ENCODE peak calls at places on chromosome 7, in five cellular contexts. R is Panc1, H is GM12878, O is HepG2, U is HCT116. T is an unnamed sample.

GRCh38 chr7:45132708-45133320 is 21.3 kb upstream of the TBRG4 start:
- ATAC-seq in U (no peak), R (no peak), H (no peak), O (no peak), T (no peak)

GRCh38 chr7:30771859-30772429 is 727 bp downstream of the MINDY4 start:
- ATAC-seq in H (peak; percentile 65), O (peak; percentile 57), R (no peak), U (peak; percentile 7), T (no peak)

GRCh38 chr7:151244156-151244870 is 4.2 kb downstream of the SMARCD3 start:
- ATAC-seq in R (no peak), O (no peak), U (no peak), H (peak; percentile 69), T (no peak)

GRCh38 chr7:101179117-101179779 is 845 bp downstream of the NAT16 start:
- ATAC-seq in H (no peak), R (no peak), O (no peak), U (no peak), T (no peak)

GRCh38 chr7:141664450-141664849 is 37.5 kb downstream of the DENND11 start:
- ATAC-seq in U (no peak), H (no peak), R (no peak), O (peak; percentile 9), T (no peak)

GRCh38 chr7:50207682-50208255 is 96.7 kb upstream of the IKZF1 start:
- ATAC-seq in O (no peak), H (no peak), U (no peak), R (no peak), T (no peak)

GRCh38 chr7:122676466-122676865 is 22.5 kb downstream of the RNF133 start:
- ATAC-seq in H (no peak), R (no peak), O (no peak), U (no peak), T (no peak)

GRCh38 chr7:105245398-105246099 is 143.2 kb downstream of the SRPK2 start:
- ATAC-seq in H (no peak), R (no peak), U (no peak), O (peak; percentile 94), T (no peak)

GRCh38 chr7:116809636-116810266 is 52.6 kb upstream of the CAPZA2 start:
- ATAC-seq in U (peak; percentile 81), H (peak; percentile 92), R (peak; percentile 90), O (peak; percentile 58), T (peak; percentile 67)

GRCh38 chr7:103425177-103425576 is 20.8 kb downstream of the SLC26A5 start:
- ATAC-seq in H (no peak), U (peak; percentile 46), O (no peak), R (no peak), T (no peak)

GRCh38 chr7:6443372-6443941 is 4.3 kb downstream of the DAGLB start:
- ATAC-seq in R (peak; percentile 65), H (no peak), O (no peak), U (peak; percentile 71), T (no peak)

GRCh38 chr7:39650676-39651075 is 27.3 kb downstream of the RALA start:
- ATAC-seq in U (no peak), H (no peak), O (no peak), R (peak; percentile 34), T (peak; percentile 90)

GRCh38 chr7:35035511-35035921 is 1.8 kb downstream of the DPY19L1 start:
- ATAC-seq in U (no peak), R (no peak), H (peak; percentile 64), O (peak; percentile 9), T (no peak)

GRCh38 chr7:84838857-84839256 is 348.0 kb downstream of the SEMA3D start:
- ATAC-seq in R (peak; percentile 69), O (no peak), H (no peak), U (no peak), T (no peak)

GRCh38 chr7:48426331-48426965 is 255.2 kb downstream of the ABCA13 start:
- ATAC-seq in H (no peak), O (no peak), R (peak; percentile 51), U (no peak), T (no peak)

GRCh38 chr7:106386958-106387357 is 102.2 kb upstream of the NAMPT start:
- ATAC-seq in U (no peak), R (peak; percentile 17), H (no peak), O (no peak), T (no peak)

GRCh38 chr7:15932318-15932717 is 245.8 kb upstream of the MEOX2 start:
- ATAC-seq in R (no peak), H (no peak), U (no peak), O (no peak), T (no peak)

GRCh38 chr7:50531401-50531906 is 33.8 kb downstream of the DDC start:
- ATAC-seq in R (peak; percentile 44), O (no peak), H (no peak), U (peak; percentile 51), T (no peak)

GRCh38 chr7:5303061-5303460 is 20.3 kb downstream of the SLC29A4 start:
- ATAC-seq in R (peak; percentile 24), H (no peak), U (no peak), O (peak; percentile 32), T (peak; percentile 17)

DNA sequence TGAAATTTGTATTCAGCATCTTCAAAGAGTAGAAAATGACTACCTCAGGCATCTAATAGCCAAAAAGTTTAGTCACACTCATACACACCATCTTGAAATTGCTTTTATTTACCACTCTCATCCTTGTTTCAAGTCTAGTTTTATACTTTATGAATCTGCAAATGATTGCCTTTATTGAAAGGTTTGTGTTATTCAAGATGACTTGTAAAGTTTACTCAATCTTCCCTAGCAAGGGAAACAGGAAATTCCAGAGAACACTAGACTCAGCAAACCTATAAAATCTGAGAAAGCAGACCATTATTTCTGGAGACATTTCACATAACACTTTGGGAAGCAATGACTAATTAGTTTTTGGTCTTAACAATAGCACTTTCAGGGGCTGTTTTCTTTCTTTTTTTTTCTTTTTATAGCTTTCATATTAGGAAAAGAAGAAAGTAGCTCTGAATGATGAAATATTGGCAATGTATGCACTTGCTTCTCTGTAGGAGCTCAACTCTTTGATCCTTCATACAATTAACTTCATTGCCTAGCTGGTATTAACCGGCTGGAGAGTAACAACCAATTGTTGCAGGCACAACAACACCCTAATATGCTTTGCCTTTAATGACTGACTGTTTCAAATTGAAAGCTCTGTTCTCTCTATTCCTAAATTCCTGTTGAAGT is 68.9 kb upstream of the HDAC9 start:
- ATAC-seq in R (peak; percentile 73), O (no peak), U (no peak), H (no peak), T (no peak)
- TF ChIP-seq POLR2AphosphoS5 in R (no peak), O (no peak), U (no peak), H (no peak), T (no peak)

DNA sequence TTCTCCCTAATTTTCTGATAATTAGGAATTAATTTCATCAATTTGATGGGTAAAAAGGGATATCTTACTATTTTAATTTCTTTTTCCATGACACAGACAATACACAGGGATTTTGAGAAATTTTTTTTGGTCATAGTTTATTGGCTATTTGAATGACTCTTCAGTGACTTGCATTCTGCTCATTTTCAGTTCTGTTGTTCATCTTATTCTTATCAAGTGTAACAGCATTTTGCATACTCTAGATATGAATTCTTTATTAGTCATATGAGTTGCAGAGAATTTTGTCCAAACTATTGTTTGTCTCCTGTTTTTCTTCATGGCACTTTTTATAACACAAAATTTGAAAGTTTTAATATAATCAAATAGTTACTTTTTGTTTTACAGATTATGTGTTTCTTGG is 41.7 kb downstream of the MKLN1 start:
- ATAC-seq in U (no peak), R (no peak), H (peak; percentile 26), O (no peak), T (no peak)
- H3K4me1 ChIP-seq in U (peaks cover 18% of the 10 kb centered on the region), R (peaks cover 62% of the 10 kb centered on the region), H (peaks cover 10% of the 10 kb centered on the region), O (no peaks in the 10 kb centered on the region), T (no peaks in the 10 kb centered on the region)

GRCh38 chr7:55060690-55061414 is 42.0 kb downstream of the EGFR start:
- ATAC-seq in U (no peak), R (no peak), H (no peak), O (no peak), T (peak; percentile 17)
- H3K27ac ChIP-seq in U (no peak overlapping the region), R (peak overlapping the region; percentile 100), H (no peak overlapping the region), O (no peak overlapping the region), T (peak overlapping the region; percentile 87)

DNA sequence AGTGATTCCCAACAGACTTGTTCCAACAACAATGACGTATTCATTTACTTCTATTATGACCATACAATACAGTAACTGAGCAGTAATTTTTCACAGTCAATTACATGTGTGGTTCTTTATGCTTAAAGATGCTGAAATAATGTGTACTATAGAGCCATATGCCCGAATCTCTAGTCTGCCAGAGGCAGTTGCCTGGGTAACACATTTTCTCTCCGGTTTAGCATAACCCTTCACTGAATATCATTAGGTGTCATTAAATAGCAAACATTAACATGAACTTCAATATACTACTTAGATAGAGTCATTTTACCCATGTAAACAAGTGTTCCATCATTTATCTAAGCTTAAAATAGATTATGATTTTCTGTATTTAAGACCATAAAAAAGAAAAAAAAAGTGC is 74.9 kb downstream of the SLC25A13 start:
- ATAC-seq in H (no peak), U (no peak), O (no peak), R (no peak), T (no peak)
- TF ChIP-seq POLR2AphosphoS5 in H (no peak), U (no peak), O (no peak), R (no peak), T (no peak)